ENCODE peak calls at places on chromosomes 13 and 19, in nine cellular contexts. One of them, this sample, is unnamed.

GRCh38 chr19:30373593-30373992 is 1.4 kb downstream of the ZNF536 start:
- DNase-seq in M059J: no peak
- DNase-seq in NCI-H2081: no peak
- DNase-seq in naive thymus-derived CD4-positive, alpha-beta T cell: no peak
- DNase-seq in stimulated activated CD4-positive, alpha-beta T cell treated with anti-CD3 and anti-CD28 coated beads, TNF-alpha, amount 100 ng/mL, for 48 hours: no peak
- DNase-seq in AG08395: no peak
- DNase-seq in NCI-H460: no peak
- DNase-seq in activated T-helper 1 cell treated with anti-CD3 and anti-CD28 coated beads, Interleukin-2, amount 50 U/mL, for 16 hours: no peak
- DNase-seq in T-helper 17 cell: no peak
- DNase-seq in this sample: no peak

GRCh38 chr19:8569066-8569761 is 8.0 kb downstream of the MYO1F start:
- DNase-seq in M059J: peak
- DNase-seq in NCI-H2081: no peak
- DNase-seq in naive thymus-derived CD4-positive, alpha-beta T cell: peak
- DNase-seq in stimulated activated CD4-positive, alpha-beta T cell treated with anti-CD3 and anti-CD28 coated beads, TNF-alpha, amount 100 ng/mL, for 48 hours: peak
- DNase-seq in AG08395: peak
- DNase-seq in NCI-H460: no peak
- DNase-seq in activated T-helper 1 cell treated with anti-CD3 and anti-CD28 coated beads, Interleukin-2, amount 50 U/mL, for 16 hours: peak
- DNase-seq in T-helper 17 cell: peak
- DNase-seq in this sample: no peak

GRCh38 chr19:31450696-31451095 is 101.5 kb upstream of the TSHZ3 start:
- DNase-seq in M059J: no peak
- DNase-seq in NCI-H2081: no peak
- DNase-seq in naive thymus-derived CD4-positive, alpha-beta T cell: no peak
- DNase-seq in stimulated activated CD4-positive, alpha-beta T cell treated with anti-CD3 and anti-CD28 coated beads, TNF-alpha, amount 100 ng/mL, for 48 hours: no peak
- DNase-seq in AG08395: no peak
- DNase-seq in NCI-H460: no peak
- DNase-seq in activated T-helper 1 cell treated with anti-CD3 and anti-CD28 coated beads, Interleukin-2, amount 50 U/mL, for 16 hours: no peak
- DNase-seq in T-helper 17 cell: no peak
- DNase-seq in this sample: no peak

GRCh38 chr13:23510979-23511735 is 59.1 kb upstream of the TNFRSF19 start:
- DNase-seq in M059J: peak
- DNase-seq in NCI-H2081: no peak
- DNase-seq in naive thymus-derived CD4-positive, alpha-beta T cell: no peak
- DNase-seq in stimulated activated CD4-positive, alpha-beta T cell treated with anti-CD3 and anti-CD28 coated beads, TNF-alpha, amount 100 ng/mL, for 48 hours: no peak
- DNase-seq in AG08395: peak
- DNase-seq in NCI-H460: peak
- DNase-seq in activated T-helper 1 cell treated with anti-CD3 and anti-CD28 coated beads, Interleukin-2, amount 50 U/mL, for 16 hours: no peak
- DNase-seq in T-helper 17 cell: no peak
- DNase-seq in this sample: no peak

GRCh38 chr19:1295169-1296012 is 9.7 kb downstream of the EFNA2 start:
- DNase-seq in M059J: no peak
- DNase-seq in NCI-H2081: no peak
- DNase-seq in naive thymus-derived CD4-positive, alpha-beta T cell: peak
- DNase-seq in stimulated activated CD4-positive, alpha-beta T cell treated with anti-CD3 and anti-CD28 coated beads, TNF-alpha, amount 100 ng/mL, for 48 hours: peak
- DNase-seq in AG08395: peak
- DNase-seq in NCI-H460: no peak
- DNase-seq in activated T-helper 1 cell treated with anti-CD3 and anti-CD28 coated beads, Interleukin-2, amount 50 U/mL, for 16 hours: peak
- DNase-seq in T-helper 17 cell: peak
- DNase-seq in this sample: no peak

GRCh38 chr19:17294051-17294891 is 9.0 kb downstream of the ABHD8 start:
- DNase-seq in M059J: no peak
- DNase-seq in NCI-H2081: no peak
- DNase-seq in naive thymus-derived CD4-positive, alpha-beta T cell: peak
- DNase-seq in stimulated activated CD4-positive, alpha-beta T cell treated with anti-CD3 and anti-CD28 coated beads, TNF-alpha, amount 100 ng/mL, for 48 hours: peak
- DNase-seq in AG08395: peak
- DNase-seq in NCI-H460: peak
- DNase-seq in activated T-helper 1 cell treated with anti-CD3 and anti-CD28 coated beads, Interleukin-2, amount 50 U/mL, for 16 hours: peak
- DNase-seq in T-helper 17 cell: peak
- DNase-seq in this sample: no peak

GRCh38 chr19:41223431-41224234 is 4.6 kb downstream of the AXL start:
- DNase-seq in M059J: peak
- DNase-seq in NCI-H2081: no peak
- DNase-seq in naive thymus-derived CD4-positive, alpha-beta T cell: no peak
- DNase-seq in stimulated activated CD4-positive, alpha-beta T cell treated with anti-CD3 and anti-CD28 coated beads, TNF-alpha, amount 100 ng/mL, for 48 hours: no peak
- DNase-seq in AG08395: peak
- DNase-seq in NCI-H460: no peak
- DNase-seq in activated T-helper 1 cell treated with anti-CD3 and anti-CD28 coated beads, Interleukin-2, amount 50 U/mL, for 16 hours: no peak
- DNase-seq in T-helper 17 cell: no peak
- DNase-seq in this sample: no peak

GRCh38 chr13:93270769-93271753 is 44.5 kb downstream of the GPC6 start:
- DNase-seq in M059J: no peak
- DNase-seq in NCI-H2081: peak
- DNase-seq in naive thymus-derived CD4-positive, alpha-beta T cell: no peak
- DNase-seq in stimulated activated CD4-positive, alpha-beta T cell treated with anti-CD3 and anti-CD28 coated beads, TNF-alpha, amount 100 ng/mL, for 48 hours: no peak
- DNase-seq in AG08395: no peak
- DNase-seq in NCI-H460: no peak
- DNase-seq in activated T-helper 1 cell treated with anti-CD3 and anti-CD28 coated beads, Interleukin-2, amount 50 U/mL, for 16 hours: no peak
- DNase-seq in T-helper 17 cell: no peak
- DNase-seq in this sample: no peak

GRCh38 chr13:95050800-95051620 is 250.2 kb downstream of the ABCC4 start:
- DNase-seq in M059J: no peak
- DNase-seq in NCI-H2081: no peak
- DNase-seq in naive thymus-derived CD4-positive, alpha-beta T cell: no peak
- DNase-seq in stimulated activated CD4-positive, alpha-beta T cell treated with anti-CD3 and anti-CD28 coated beads, TNF-alpha, amount 100 ng/mL, for 48 hours: no peak
- DNase-seq in AG08395: no peak
- DNase-seq in NCI-H460: no peak
- DNase-seq in activated T-helper 1 cell treated with anti-CD3 and anti-CD28 coated beads, Interleukin-2, amount 50 U/mL, for 16 hours: no peak
- DNase-seq in T-helper 17 cell: no peak
- DNase-seq in this sample: no peak

GRCh38 chr19:10271543-10272086 is 695 bp downstream of the ICAM1 start:
- DNase-seq in M059J: peak
- DNase-seq in NCI-H2081: no peak
- DNase-seq in naive thymus-derived CD4-positive, alpha-beta T cell: no peak
- DNase-seq in stimulated activated CD4-positive, alpha-beta T cell treated with anti-CD3 and anti-CD28 coated beads, TNF-alpha, amount 100 ng/mL, for 48 hours: no peak
- DNase-seq in AG08395: no peak
- DNase-seq in NCI-H460: no peak
- DNase-seq in activated T-helper 1 cell treated with anti-CD3 and anti-CD28 coated beads, Interleukin-2, amount 50 U/mL, for 16 hours: peak
- DNase-seq in T-helper 17 cell: peak
- DNase-seq in this sample: no peak

GRCh38 chr19:2047449-2048103 is 3.5 kb downstream of the MKNK2 start:
- DNase-seq in M059J: peak
- DNase-seq in NCI-H2081: no peak
- DNase-seq in naive thymus-derived CD4-positive, alpha-beta T cell: peak
- DNase-seq in stimulated activated CD4-positive, alpha-beta T cell treated with anti-CD3 and anti-CD28 coated beads, TNF-alpha, amount 100 ng/mL, for 48 hours: no peak
- DNase-seq in AG08395: no peak
- DNase-seq in NCI-H460: no peak
- DNase-seq in activated T-helper 1 cell treated with anti-CD3 and anti-CD28 coated beads, Interleukin-2, amount 50 U/mL, for 16 hours: no peak
- DNase-seq in T-helper 17 cell: peak
- DNase-seq in this sample: no peak

GRCh38 chr13:48066310-48066989 is 28.5 kb downstream of the MED4 start:
- DNase-seq in M059J: no peak
- DNase-seq in NCI-H2081: peak
- DNase-seq in naive thymus-derived CD4-positive, alpha-beta T cell: peak
- DNase-seq in stimulated activated CD4-positive, alpha-beta T cell treated with anti-CD3 and anti-CD28 coated beads, TNF-alpha, amount 100 ng/mL, for 48 hours: no peak
- DNase-seq in AG08395: peak
- DNase-seq in NCI-H460: peak
- DNase-seq in activated T-helper 1 cell treated with anti-CD3 and anti-CD28 coated beads, Interleukin-2, amount 50 U/mL, for 16 hours: no peak
- DNase-seq in T-helper 17 cell: no peak
- DNase-seq in this sample: no peak

This sample was measured in cerebellum.